ENCODE peak calls at places on chromosomes 6 and 20, in seven cellular contexts. E, Q, A, F, U, D and S are unnamed samples.

GRCh38 chr20:58073945-58074920 is 154.2 kb downstream of the ANKRD60 start:
- DNase-seq in A (no peak), U (no peak), F (no peak), E (no peak), D (no peak), Q (no peak), S (peak)

GRCh38 chr6:44045672-44046015 is 81.6 kb downstream of the MRPL14 start:
- DNase-seq in Q (no peak), E (no peak), A (no peak), F (no peak), D (peak), U (no peak), S (peak)

GRCh38 chr6:43966806-43967575 is 160.3 kb downstream of the MRPL14 start:
- DNase-seq in E (no peak), U (no peak), D (no peak), F (no peak), Q (no peak), A (no peak), S (no peak)

GRCh38 chr6:36642913-36643817 is 35.3 kb upstream of the CDKN1A start:
- DNase-seq in D (peak), F (peak), E (peak), A (no peak), Q (no peak), U (no peak), S (peak)

GRCh38 chr20:23653400-23653938 is 15.7 kb upstream of the CST3 start:
- DNase-seq in D (no peak), A (no peak), F (no peak), U (no peak), E (no peak), Q (no peak), S (no peak)

GRCh38 chr6:159726196-159726917 is 949 bp upstream of the WTAP start:
- DNase-seq in U (no peak), Q (no peak), F (no peak), E (no peak), D (no peak), A (peak), S (no peak)

GRCh38 chr20:61436268-61436667 is 184.2 kb downstream of the CDH4 start:
- DNase-seq in U (no peak), E (no peak), F (no peak), D (no peak), Q (no peak), A (no peak), S (no peak)

GRCh38 chr20:55555075-55555650 is 450.2 kb downstream of the CBLN4 start:
- DNase-seq in D (no peak), E (no peak), U (no peak), F (no peak), A (no peak), Q (no peak), S (no peak)

GRCh38 chr20:57432874-57433491 is 41.8 kb downstream of the RBM38 start:
- DNase-seq in A (no peak), U (peak), E (no peak), Q (peak), F (peak), D (peak), S (no peak)

GRCh38 chr6:35441642-35442041 is 10.5 kb upstream of the FANCE start:
- DNase-seq in F (no peak), U (no peak), Q (no peak), D (no peak), E (no peak), A (no peak), S (no peak)

GRCh38 chr6:10414766-10415592 is at the start of gene TFAP2A:
- DNase-seq in D (no peak), A (peak), Q (no peak), U (no peak), E (peak), F (no peak), S (no peak)

GRCh38 chr20:10672579-10673127 is 1.1 kb downstream of the JAG1 start:
- DNase-seq in Q (peak), D (peak), A (peak), F (peak), E (no peak), U (peak), S (peak)

GRCh38 chr6:68497927-68498326 is 137.2 kb upstream of the ADGRB3 start:
- DNase-seq in A (no peak), D (no peak), F (no peak), Q (no peak), E (no peak), U (no peak), S (no peak)

GRCh38 chr6:128068110-128068460 is 167.2 kb upstream of the THEMIS start:
- DNase-seq in D (no peak), Q (no peak), U (no peak), F (no peak), E (no peak), A (no peak), S (no peak)

GRCh38 chr20:62314339-62314638 is 11.5 kb downstream of the ADRM1 start:
- DNase-seq in F (no peak), Q (no peak), A (no peak), D (no peak), U (no peak), E (no peak), S (no peak)

GRCh38 chr6:148779142-148779562 is 32.3 kb downstream of the UST start:
- DNase-seq in U (no peak), E (no peak), A (no peak), F (no peak), D (no peak), Q (no peak), S (no peak)

GRCh38 chr6:73929421-73929820 is 233.4 kb downstream of the CD109 start:
- DNase-seq in U (no peak), D (no peak), E (no peak), F (no peak), Q (no peak), A (no peak), S (no peak)

GRCh38 chr6:42251500-42251899 is 33.8 kb upstream of the MRPS10 start:
- DNase-seq in D (no peak), U (no peak), F (no peak), E (no peak), A (no peak), Q (no peak), S (peak)

GRCh38 chr6:26554669-26555504 is 16.7 kb downstream of the HMGN4 start:
- DNase-seq in U (peak), A (peak), D (peak), F (peak), E (no peak), Q (peak), S (no peak)

GRCh38 chr20:54250691-54251090 is 42.8 kb downstream of the PFDN4 start:
- DNase-seq in U (no peak), E (no peak), Q (no peak), D (no peak), A (no peak), F (no peak), S (no peak)

DNA sequence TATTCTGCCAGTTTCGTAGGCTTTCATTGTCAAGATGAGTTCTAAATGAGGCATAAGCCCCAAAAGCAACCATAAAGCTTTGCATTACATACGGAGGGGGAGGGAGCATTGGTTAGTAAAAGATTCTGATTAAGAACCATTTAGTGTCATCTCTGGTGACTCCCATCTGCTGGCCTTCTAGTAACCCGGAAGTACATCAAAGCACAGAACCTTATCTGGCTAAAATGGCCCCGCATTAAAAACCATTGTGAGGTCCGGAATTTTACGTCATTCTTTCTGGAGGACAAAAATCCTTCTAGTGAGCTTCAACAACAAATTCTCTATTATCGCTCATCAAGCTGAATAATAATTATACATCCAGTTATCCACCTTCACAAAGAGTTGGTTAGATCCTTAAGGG is 37.8 kb downstream of the METTL24 start:
- DNase-seq in Q (no peak), U (no peak), F (no peak), A (no peak), D (no peak), E (no peak), S (no peak)
- H3K27ac ChIP-seq in Q (no peak), U (no peak), F (no peak), A (no peak), D (no peak), E (no peak), S (no peak)

DNA sequence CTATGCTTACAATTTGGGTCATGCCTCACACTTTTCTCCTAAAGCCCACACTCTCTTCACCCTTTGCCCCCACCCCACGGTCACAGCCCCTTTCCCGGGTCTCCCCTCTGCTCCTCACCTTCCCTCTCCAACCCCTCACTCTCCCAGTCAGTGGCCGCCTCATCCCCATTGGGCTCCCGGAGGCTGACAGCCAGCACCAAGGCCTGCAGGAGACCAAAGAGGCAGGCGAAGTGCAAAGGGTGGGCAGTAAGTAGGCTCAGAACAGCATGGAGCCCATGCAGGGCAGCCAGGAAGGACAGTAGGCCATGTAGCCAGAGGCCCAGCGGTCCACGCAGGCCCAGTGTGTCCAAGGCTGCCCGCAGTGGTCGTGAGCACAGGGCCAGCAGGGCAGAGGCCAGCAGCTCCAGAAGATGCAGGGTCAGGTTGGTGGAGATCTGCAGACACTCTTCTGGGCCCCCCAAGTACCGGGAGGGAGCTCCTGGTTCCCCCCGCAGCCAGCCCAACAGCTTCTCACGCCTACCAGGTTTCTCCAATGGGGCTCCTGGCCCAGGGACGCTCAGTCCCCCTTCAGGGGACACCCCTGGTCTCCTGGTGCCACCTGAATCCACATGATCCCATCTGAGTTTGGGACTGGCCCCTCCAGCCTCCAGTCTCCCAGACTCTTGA is 1.5 kb downstream of the C6orf47 start:
- DNase-seq in U (no peak), Q (no peak), E (no peak), F (no peak), A (no peak), D (no peak), S (no peak)
- H3K4me3 ChIP-seq in U (peak), Q (peak), E (peak), F (peak), A (peak), D (peak), S (no peak)

GRCh38 chr20:37868998-37869861 is 33.7 kb upstream of the VSTM2L start:
- DNase-seq in F (no peak), A (peak), D (no peak), Q (no peak), E (no peak), U (no peak), S (no peak)

GRCh38 chr20:37871751-37872150 is 31.2 kb upstream of the VSTM2L start:
- DNase-seq in U (no peak), A (no peak), F (no peak), Q (no peak), D (no peak), E (no peak), S (no peak)

GRCh38 chr20:37873909-37874308 is 29.0 kb upstream of the VSTM2L start:
- DNase-seq in F (no peak), A (peak), Q (no peak), U (no peak), E (no peak), D (no peak), S (no peak)

GRCh38 chr20:37870294-37870693 is 32.6 kb upstream of the VSTM2L start:
- DNase-seq in E (no peak), Q (no peak), F (no peak), D (no peak), A (no peak), U (no peak), S (peak)

DNA sequence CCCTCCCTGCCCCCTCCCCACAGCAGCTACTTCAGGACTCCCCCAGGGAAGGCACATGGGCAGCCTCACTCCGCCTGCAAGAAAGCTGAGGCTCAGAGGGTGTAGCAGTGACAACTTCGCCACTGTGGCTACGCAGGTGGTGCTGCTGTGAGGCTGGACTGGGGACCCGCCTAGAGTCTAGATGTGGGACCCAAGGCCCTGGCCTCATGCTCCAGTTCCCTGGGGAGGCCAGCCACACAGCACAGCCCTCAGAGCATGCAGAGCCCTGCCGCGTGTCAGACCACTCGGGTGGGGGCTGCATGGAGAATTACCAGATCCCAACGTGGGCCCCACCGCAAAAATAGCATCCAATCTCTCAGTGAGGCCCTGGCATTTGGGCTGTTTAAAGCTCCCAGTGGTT is 30.8 kb upstream of the VSTM2L start:
- DNase-seq in F (no peak), Q (no peak), E (no peak), D (no peak), A (no peak), U (no peak), S (no peak)
- H3K27ac ChIP-seq in F (no peak), Q (no peak), E (no peak), D (no peak), A (no peak), U (no peak), S (no peak)

GRCh38 chr6:87772597-87773530 is 70.8 kb upstream of the AKIRIN2 start:
- DNase-seq in F (no peak), E (no peak), Q (no peak), A (peak), U (no peak), D (no peak), S (no peak)
- H3K4me3 ChIP-seq in F (no peak), E (no peak), Q (no peak), A (no peak), U (no peak), D (no peak), S (no peak)

GRCh38 chr20:20358801-20359200 is 9.1 kb upstream of the INSM1 start:
- DNase-seq in Q (peak), U (no peak), D (no peak), E (no peak), A (no peak), F (no peak), S (no peak)
- H3K27ac ChIP-seq in Q (peak), U (no peak), D (no peak), E (no peak), A (no peak), F (no peak), S (no peak)

GRCh38 chr6:20565291-20565690 is 31.0 kb downstream of the CDKAL1 start:
- DNase-seq in A (no peak), F (no peak), Q (no peak), E (no peak), U (no peak), D (no peak), S (no peak)
- H3K4me3 ChIP-seq in A (no peak), F (no peak), Q (no peak), E (no peak), U (no peak), D (no peak), S (no peak)

GRCh38 chr20:17637985-17638640 is 43.9 kb downstream of the RRBP1 start:
- DNase-seq in A (no peak), D (no peak), E (no peak), Q (no peak), F (no peak), U (no peak), S (no peak)

GRCh38 chr20:17635846-17636245 is 46.2 kb downstream of the RRBP1 start:
- DNase-seq in Q (no peak), U (no peak), F (no peak), D (no peak), A (no peak), E (no peak), S (peak)

GRCh38 chr20:17635320-17635673 is 46.7 kb downstream of the RRBP1 start:
- DNase-seq in E (no peak), A (no peak), D (no peak), F (no peak), U (no peak), Q (no peak), S (no peak)

GRCh38 chr20:17637413-17637780 is 44.6 kb downstream of the RRBP1 start:
- DNase-seq in F (no peak), Q (no peak), A (no peak), U (no peak), D (no peak), E (no peak), S (no peak)

GRCh38 chr20:17636523-17637412 is 45.3 kb downstream of the RRBP1 start:
- DNase-seq in E (no peak), U (no peak), A (peak), D (no peak), F (no peak), Q (no peak), S (peak)
- H3K27ac ChIP-seq in E (no peak), U (no peak), A (no peak), D (peak), F (no peak), Q (no peak), S (no peak)